ENCODE peak calls at places on chromosomes 2 and 18, in four cellular contexts. One of them, this sample, is unnamed.

GRCh38 chr2:207484444-207485391 is 45.0 kb upstream of the CREB1 start:
- DNase-seq in upper lobe of left lung: no peak
- DNase-seq in GM12891: no peak
- DNase-seq in HL-60: no peak
- DNase-seq in this sample: no peak

GRCh38 chr2:226796012-226796839 is 3.4 kb downstream of the IRS1 start:
- DNase-seq in HL-60: no peak
- DNase-seq in GM12891: no peak
- DNase-seq in upper lobe of left lung: no peak
- DNase-seq in this sample: no peak

GRCh38 chr2:8119782-8120551 is 561.9 kb upstream of the ID2 start:
- DNase-seq in upper lobe of left lung: no peak
- DNase-seq in GM12891: no peak
- DNase-seq in HL-60: no peak
- DNase-seq in this sample: no peak

GRCh38 chr2:27264253-27264752 is 1.5 kb upstream of the SLC30A3 start:
- DNase-seq in upper lobe of left lung: no peak
- DNase-seq in GM12891: no peak
- DNase-seq in HL-60: no peak
- DNase-seq in this sample: no peak

GRCh38 chr18:26074256-26074655 is 16.2 kb downstream of the SS18 start:
- DNase-seq in HL-60: no peak
- DNase-seq in GM12891: no peak
- DNase-seq in upper lobe of left lung: no peak
- DNase-seq in this sample: no peak

GRCh38 chr2:27724905-27725693 is 46.4 kb upstream of the MRPL33 start:
- DNase-seq in upper lobe of left lung: no peak
- DNase-seq in HL-60: no peak
- DNase-seq in GM12891: no peak
- DNase-seq in this sample: no peak

GRCh38 chr2:137947714-137948336 is 16.4 kb upstream of the HNMT start:
- DNase-seq in HL-60: no peak
- DNase-seq in upper lobe of left lung: peak
- DNase-seq in GM12891: peak
- DNase-seq in this sample: no peak

GRCh38 chr18:36398419-36398818 is 100.9 kb downstream of the FHOD3 start:
- DNase-seq in GM12891: no peak
- DNase-seq in HL-60: no peak
- DNase-seq in upper lobe of left lung: no peak
- DNase-seq in this sample: no peak

GRCh38 chr2:39593439-39594393 is 72.0 kb upstream of the TMEM178A start:
- DNase-seq in GM12891: no peak
- DNase-seq in HL-60: peak
- DNase-seq in upper lobe of left lung: peak
- DNase-seq in this sample: no peak

GRCh38 chr2:105950521-105951389 is 206.0 kb downstream of the NCK2 start:
- DNase-seq in GM12891: no peak
- DNase-seq in upper lobe of left lung: no peak
- DNase-seq in HL-60: no peak
- DNase-seq in this sample: no peak

GRCh38 chr18:32549248-32549842 is 78.7 kb upstream of the GAREM1 start:
- DNase-seq in upper lobe of left lung: peak
- DNase-seq in HL-60: no peak
- DNase-seq in GM12891: peak
- DNase-seq in this sample: peak

GRCh38 chr2:219476605-219477578 is 21.8 kb upstream of the GMPPA start:
- DNase-seq in GM12891: no peak
- DNase-seq in upper lobe of left lung: no peak
- DNase-seq in HL-60: no peak
- DNase-seq in this sample: no peak

GRCh38 chr2:19426941-19427340 is 68.5 kb upstream of the OSR1 start:
- DNase-seq in GM12891: no peak
- DNase-seq in upper lobe of left lung: no peak
- DNase-seq in HL-60: no peak
- DNase-seq in this sample: no peak

GRCh38 chr2:144414324-144414845 is 105.5 kb downstream of the ZEB2 start:
- DNase-seq in HL-60: peak
- DNase-seq in GM12891: no peak
- DNase-seq in upper lobe of left lung: peak
- DNase-seq in this sample: no peak

GRCh38 chr2:69998761-69999160 is 37.3 kb upstream of the ASPRV1 start:
- DNase-seq in upper lobe of left lung: no peak
- DNase-seq in HL-60: no peak
- DNase-seq in GM12891: no peak
- DNase-seq in this sample: no peak

GRCh38 chr2:38148501-38148900 is 72.5 kb upstream of the CYP1B1 start:
- DNase-seq in GM12891: no peak
- DNase-seq in HL-60: peak
- DNase-seq in upper lobe of left lung: peak
- DNase-seq in this sample: no peak

GRCh38 chr18:61637319-61637718 is 255.5 kb downstream of the RNF152 start:
- DNase-seq in GM12891: no peak
- DNase-seq in HL-60: no peak
- DNase-seq in upper lobe of left lung: no peak
- DNase-seq in this sample: no peak

GRCh38 chr2:242024751-242025355 is 155.3 kb downstream of the RTP5 start:
- DNase-seq in upper lobe of left lung: peak
- DNase-seq in HL-60: no peak
- DNase-seq in GM12891: no peak
- DNase-seq in this sample: no peak

GRCh38 chr2:142980246-142981068 is 103.0 kb downstream of the KYNU start:
- DNase-seq in GM12891: no peak
- DNase-seq in HL-60: no peak
- DNase-seq in upper lobe of left lung: no peak
- DNase-seq in this sample: no peak

GRCh38 chr18:26614374-26614773 is 66.0 kb upstream of the KCTD1 start:
- DNase-seq in GM12891: no peak
- DNase-seq in HL-60: no peak
- DNase-seq in upper lobe of left lung: no peak
- DNase-seq in this sample: no peak

GRCh38 chr2:224927671-224928173 is 114.5 kb downstream of the DOCK10 start:
- DNase-seq in upper lobe of left lung: peak
- DNase-seq in GM12891: no peak
- DNase-seq in HL-60: no peak
- DNase-seq in this sample: no peak

GRCh38 chr2:195559431-195559914 is 97.6 kb upstream of the SLC39A10 start:
- DNase-seq in upper lobe of left lung: peak
- DNase-seq in GM12891: peak
- DNase-seq in HL-60: peak
- DNase-seq in this sample: peak

GRCh38 chr18:7722955-7723354 is 155.8 kb downstream of the PTPRM start:
- DNase-seq in HL-60: no peak
- DNase-seq in upper lobe of left lung: no peak
- DNase-seq in GM12891: no peak
- DNase-seq in this sample: no peak

GRCh38 chr2:173593109-173593508 is 238.4 kb downstream of the CDCA7 start:
- DNase-seq in upper lobe of left lung: no peak
- DNase-seq in HL-60: no peak
- DNase-seq in GM12891: no peak
- DNase-seq in this sample: no peak

GRCh38 chr2:173584676-173585453 is 230.2 kb downstream of the CDCA7 start:
- DNase-seq in GM12891: no peak
- DNase-seq in HL-60: no peak
- DNase-seq in upper lobe of left lung: no peak
- DNase-seq in this sample: no peak

GRCh38 chr2:173590278-173590811 is 235.7 kb downstream of the CDCA7 start:
- DNase-seq in GM12891: no peak
- DNase-seq in HL-60: no peak
- DNase-seq in upper lobe of left lung: peak
- DNase-seq in this sample: no peak

GRCh38 chr2:173589604-173590277 is 235.1 kb downstream of the CDCA7 start:
- DNase-seq in upper lobe of left lung: peak
- DNase-seq in HL-60: no peak
- DNase-seq in GM12891: no peak
- DNase-seq in this sample: no peak

DNA sequence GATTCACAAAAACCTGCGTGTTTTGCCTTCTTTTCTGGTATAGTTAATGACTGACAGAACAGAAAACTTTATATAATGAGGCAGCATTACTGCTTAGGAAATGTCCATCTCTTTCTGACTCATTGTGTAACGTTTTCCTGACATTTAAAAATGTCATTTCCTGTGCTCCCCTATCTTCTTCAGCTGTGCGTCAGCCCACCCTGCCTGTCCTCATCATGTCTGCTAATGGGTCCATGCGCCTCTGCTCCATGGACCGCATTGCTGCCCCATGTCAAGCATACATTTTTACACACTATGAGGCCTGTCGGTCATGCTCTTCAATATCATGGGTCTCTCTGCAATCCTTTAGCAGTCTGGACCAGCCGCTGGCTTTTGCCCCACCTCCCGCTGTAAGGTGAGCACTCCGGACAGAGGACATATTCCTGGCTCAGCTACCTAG is 234.3 kb downstream of the CDCA7 start:
- DNase-seq in upper lobe of left lung: no peak
- DNase-seq in GM12891: no peak
- DNase-seq in HL-60: no peak
- DNase-seq in this sample: no peak
- TF ChIP-seq POLR2AphosphoS5 in upper lobe of left lung: no peak
- TF ChIP-seq POLR2AphosphoS5 in GM12891: no peak
- TF ChIP-seq POLR2AphosphoS5 in HL-60: no peak
- TF ChIP-seq POLR2AphosphoS5 in this sample: no peak

DNA sequence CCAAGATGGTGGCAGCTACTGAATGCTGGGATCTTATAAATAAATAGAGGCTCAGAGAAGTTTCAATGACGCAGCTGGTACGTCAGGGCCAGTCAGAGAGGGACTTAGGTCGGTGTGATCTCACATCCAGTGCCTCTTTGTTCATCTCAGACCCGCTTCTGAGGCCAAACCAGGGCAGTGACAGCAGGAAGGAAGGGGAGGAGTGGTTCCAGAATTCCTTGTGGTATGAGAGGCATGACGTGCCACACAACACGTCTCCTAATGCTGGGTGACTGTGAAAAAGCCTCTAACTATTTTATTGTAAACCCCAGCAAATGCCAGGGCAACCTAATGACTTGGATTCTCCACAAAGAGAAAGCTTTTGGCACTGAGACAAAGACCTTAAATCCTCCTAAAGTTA is 423.3 kb downstream of the LPIN1 start:
- DNase-seq in GM12891: no peak
- DNase-seq in HL-60: no peak
- DNase-seq in upper lobe of left lung: peak
- DNase-seq in this sample: no peak
- TF ChIP-seq POLR2AphosphoS5 in GM12891: no peak
- TF ChIP-seq POLR2AphosphoS5 in HL-60: no peak
- TF ChIP-seq POLR2AphosphoS5 in upper lobe of left lung: peak
- TF ChIP-seq POLR2AphosphoS5 in this sample: no peak

DNA sequence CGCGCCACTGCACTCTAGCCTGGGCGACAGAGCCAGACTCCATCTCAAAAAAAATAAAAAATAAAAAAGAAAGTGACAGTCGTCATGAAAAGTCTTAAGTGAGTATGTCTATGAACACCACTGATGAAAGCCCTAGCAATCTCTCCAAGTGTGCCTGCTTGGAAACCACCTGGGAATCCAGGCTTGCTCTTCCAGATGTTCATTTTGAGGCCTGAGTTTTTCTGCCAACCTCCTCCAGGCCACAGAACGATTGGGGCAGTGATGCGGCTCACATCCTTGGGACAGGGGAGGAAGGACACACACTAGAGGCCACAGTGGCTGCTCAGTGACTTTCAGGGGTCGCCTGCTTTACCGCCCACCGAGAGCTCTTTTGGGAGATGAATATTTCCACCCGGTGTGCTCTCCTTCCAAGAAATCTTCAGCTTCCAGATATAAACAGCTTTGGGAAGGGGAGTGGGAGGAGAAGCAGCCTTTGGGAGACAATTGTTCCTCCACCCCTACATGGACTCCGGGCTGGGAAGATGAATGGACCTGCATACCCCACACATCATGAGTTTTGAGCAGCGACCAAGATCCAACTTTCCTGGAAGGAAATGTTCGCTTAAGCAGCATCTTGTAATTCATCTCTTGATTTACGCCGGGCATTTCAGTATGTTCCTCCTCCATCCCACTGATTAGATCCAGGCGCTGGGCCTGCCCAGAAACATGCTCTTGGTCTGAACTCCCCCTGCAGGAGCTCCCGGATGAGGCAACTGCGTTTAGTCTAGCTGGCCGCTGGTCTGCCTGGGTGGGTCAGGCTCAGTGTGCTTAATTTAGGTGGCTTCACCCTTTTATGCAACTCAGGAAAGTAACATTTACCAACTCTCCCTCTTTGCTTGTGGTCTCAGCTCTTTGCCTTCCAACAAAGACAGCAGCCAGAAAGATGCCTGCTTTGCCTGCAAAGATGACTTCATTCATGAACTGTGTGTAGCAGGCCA is 6.2 kb upstream of the ARMC9 start:
- DNase-seq in HL-60: no peak
- DNase-seq in upper lobe of left lung: peak
- DNase-seq in GM12891: no peak
- DNase-seq in this sample: no peak
- TF ChIP-seq POLR2AphosphoS5 in HL-60: no peak
- TF ChIP-seq POLR2AphosphoS5 in upper lobe of left lung: no peak
- TF ChIP-seq POLR2AphosphoS5 in GM12891: no peak
- TF ChIP-seq POLR2AphosphoS5 in this sample: no peak

DNA sequence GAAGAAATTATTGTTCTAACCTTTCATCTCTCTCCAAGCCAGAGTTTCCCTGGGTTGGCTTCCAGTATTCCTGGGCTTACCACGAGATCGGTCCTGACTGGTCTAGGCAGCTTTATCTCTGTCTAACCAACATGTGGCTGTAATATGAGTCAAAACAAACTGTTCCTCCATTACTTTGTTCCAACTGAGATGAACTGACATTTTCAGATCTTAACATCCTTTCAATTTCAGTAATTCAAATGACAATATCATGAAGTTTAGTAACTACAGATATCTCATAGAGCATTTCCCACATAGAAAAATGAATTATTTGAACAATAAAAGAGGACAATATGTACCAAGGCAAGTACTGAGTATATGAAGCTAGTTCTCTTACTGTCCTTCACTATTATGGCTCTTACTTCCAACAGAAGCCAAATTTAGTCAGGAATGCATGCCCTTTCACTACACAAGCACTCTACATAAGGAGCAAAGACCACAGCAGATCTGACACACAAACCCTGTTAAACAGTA is 15.5 kb downstream of the SLC25A12 start:
- DNase-seq in GM12891: no peak
- DNase-seq in upper lobe of left lung: no peak
- DNase-seq in HL-60: no peak
- DNase-seq in this sample: no peak
- TF ChIP-seq POLR2AphosphoS5 in GM12891: no peak
- TF ChIP-seq POLR2AphosphoS5 in upper lobe of left lung: no peak
- TF ChIP-seq POLR2AphosphoS5 in HL-60: no peak
- TF ChIP-seq POLR2AphosphoS5 in this sample: no peak

DNA sequence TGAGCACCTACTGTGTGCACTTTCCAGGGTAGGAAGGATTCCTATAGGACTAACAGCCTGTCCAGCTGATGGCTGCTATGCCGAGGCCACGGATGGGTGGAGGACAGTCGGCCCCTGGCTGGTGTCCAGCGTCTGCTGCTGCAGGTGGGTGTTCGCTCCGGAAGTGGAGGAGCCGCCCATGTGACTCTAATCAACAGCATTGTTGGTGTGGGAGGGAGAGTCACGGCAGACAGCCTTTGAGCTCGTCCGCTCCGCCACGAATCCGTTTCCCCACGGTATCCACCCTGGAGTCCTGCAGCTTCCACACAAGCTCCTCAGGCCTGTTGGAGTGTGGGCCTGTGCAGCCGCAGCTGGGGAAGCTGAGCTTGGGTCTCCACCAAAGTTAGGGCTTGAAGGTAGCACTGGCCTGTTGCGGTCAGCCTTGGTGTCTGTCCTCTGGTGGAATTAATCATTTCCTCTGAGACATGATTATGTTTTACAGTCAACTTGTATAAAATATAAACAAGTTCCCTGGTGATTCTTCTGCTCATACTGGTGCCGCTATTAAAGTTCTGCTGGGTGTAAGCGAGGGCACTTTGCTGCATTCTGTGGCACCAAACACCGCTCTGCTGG is 185.9 kb upstream of the TPO start:
- DNase-seq in upper lobe of left lung: no peak
- DNase-seq in HL-60: no peak
- DNase-seq in GM12891: no peak
- DNase-seq in this sample: no peak
- TF ChIP-seq POLR2AphosphoS5 in upper lobe of left lung: no peak
- TF ChIP-seq POLR2AphosphoS5 in HL-60: no peak
- TF ChIP-seq POLR2AphosphoS5 in GM12891: no peak
- TF ChIP-seq POLR2AphosphoS5 in this sample: no peak

This sample was measured in GM12892.